ENCODE peak calls at places on chromosomes 1 and 21, in six cellular contexts. W is mammary epithelial cell; O is lower lobe of right lung; U is heart left ventricle; E is testis; M is CD8-positive, alpha-beta T cell. F is an unnamed sample.

GRCh38 chr21:42256316-42256715 is 37.4 kb downstream of the ABCG1 start:
- DNase-seq in U (no peak), O (no peak), W (no peak), M (no peak), E (no peak), F (no peak)

GRCh38 chr21:41961282-41961701 is 7.5 kb upstream of the C2CD2 start:
- DNase-seq in W (no peak), M (no peak), E (no peak), O (no peak), U (no peak), F (no peak)

GRCh38 chr21:15895142-15896106 is 165.6 kb downstream of the USP25 start:
- DNase-seq in O (no peak), W (no peak), E (no peak), U (no peak), M (no peak), F (peak; percentile 61)

GRCh38 chr1:211333906-211334305 is 7.3 kb downstream of the TRAF5 start:
- DNase-seq in W (no peak), O (no peak), U (no peak), M (no peak), E (no peak), F (no peak)

GRCh38 chr1:167297222-167298214 is 76.8 kb downstream of the POU2F1 start:
- DNase-seq in U (no peak), E (peak; percentile 19), M (no peak), O (no peak), W (no peak), F (no peak)

GRCh38 chr1:93056214-93056613 is 22.9 kb upstream of the MTF2 start:
- DNase-seq in M (no peak), E (no peak), O (no peak), W (peak; percentile 32), U (no peak), F (no peak)

GRCh38 chr1:209672705-209673630 is 2.2 kb upstream of the G0S2 start:
- DNase-seq in E (no peak), O (no peak), U (no peak), M (no peak), W (peak; percentile 90), F (no peak)

GRCh38 chr21:45575993-45576837 is 34.0 kb upstream of the SLC19A1 start:
- DNase-seq in E (no peak), M (no peak), W (no peak), U (no peak), O (peak; percentile 39), F (no peak)

GRCh38 chr1:64536217-64536835 is 66.4 kb downstream of the CACHD1 start:
- DNase-seq in E (no peak), O (no peak), M (no peak), W (no peak), U (no peak), F (no peak)

GRCh38 chr1:56070601-56071000 is 508.8 kb downstream of the PLPP3 start:
- DNase-seq in E (no peak), W (no peak), M (no peak), U (no peak), O (no peak), F (no peak)

GRCh38 chr1:24968941-24969585 is 39.0 kb upstream of the RUNX3 start:
- DNase-seq in W (peak; percentile 14), O (no peak), M (no peak), U (no peak), E (no peak), F (no peak)

GRCh38 chr1:225565845-225566244 is 87.1 kb downstream of the ENAH start:
- DNase-seq in U (no peak), M (no peak), W (no peak), E (peak; percentile 30), O (no peak), F (no peak)

GRCh38 chr1:92901699-92902405 is 59.4 kb downstream of the DIPK1A start:
- DNase-seq in M (no peak), U (no peak), O (peak; percentile 40), E (no peak), W (no peak), F (no peak)

GRCh38 chr1:107480548-107480947 is 339.7 kb downstream of the NTNG1 start:
- DNase-seq in O (no peak), M (no peak), E (peak; percentile 39), U (no peak), W (no peak), F (no peak)

GRCh38 chr1:187244623-187245022 is 415.9 kb downstream of the PLA2G4A start:
- DNase-seq in W (peak; percentile 54), E (peak; percentile 73), U (no peak), M (no peak), O (no peak), F (no peak)

DNA sequence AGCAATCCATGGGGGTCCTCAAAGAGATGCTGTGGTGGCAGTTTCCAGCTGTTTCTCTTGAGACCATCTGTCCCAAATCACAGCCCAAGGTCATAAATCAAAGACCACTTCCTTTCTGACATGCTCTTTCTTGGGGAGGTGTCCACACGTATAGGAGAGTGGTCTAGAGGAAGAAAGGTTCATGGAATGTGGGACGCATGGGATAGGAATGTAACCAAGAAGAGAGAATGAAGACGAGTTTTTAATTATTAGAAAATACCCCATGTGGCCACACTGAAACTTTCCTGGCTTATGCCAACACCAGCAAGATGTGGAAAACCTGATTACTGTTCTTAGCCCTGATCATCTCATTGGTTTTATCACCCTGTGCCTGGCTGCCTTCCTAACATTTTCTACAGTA is 124.2 kb upstream of the IFFO2 start:
- DNase-seq in M (no peak), E (no peak), W (no peak), U (no peak), O (no peak), F (no peak)
- H3K36me3 ChIP-seq in M (peaks cover 80% of the 10 kb centered on the region), E (no peaks in the 10 kb centered on the region), W (peaks cover 64% of the 10 kb centered on the region), U (peaks cover 4% of the 10 kb centered on the region), O (peaks cover 98% of the 10 kb centered on the region), F (peaks cover 3% of the 10 kb centered on the region)

GRCh38 chr1:6508876-6509602 is 17.6 kb upstream of the PLEKHG5 start:
- DNase-seq in M (no peak), O (no peak), U (no peak), E (no peak), W (no peak), F (no peak)
- TF ChIP-seq CTCF in M (no peak), O (no peak), U (no peak), E (no peak), W (no peak), F (no peak)

DNA sequence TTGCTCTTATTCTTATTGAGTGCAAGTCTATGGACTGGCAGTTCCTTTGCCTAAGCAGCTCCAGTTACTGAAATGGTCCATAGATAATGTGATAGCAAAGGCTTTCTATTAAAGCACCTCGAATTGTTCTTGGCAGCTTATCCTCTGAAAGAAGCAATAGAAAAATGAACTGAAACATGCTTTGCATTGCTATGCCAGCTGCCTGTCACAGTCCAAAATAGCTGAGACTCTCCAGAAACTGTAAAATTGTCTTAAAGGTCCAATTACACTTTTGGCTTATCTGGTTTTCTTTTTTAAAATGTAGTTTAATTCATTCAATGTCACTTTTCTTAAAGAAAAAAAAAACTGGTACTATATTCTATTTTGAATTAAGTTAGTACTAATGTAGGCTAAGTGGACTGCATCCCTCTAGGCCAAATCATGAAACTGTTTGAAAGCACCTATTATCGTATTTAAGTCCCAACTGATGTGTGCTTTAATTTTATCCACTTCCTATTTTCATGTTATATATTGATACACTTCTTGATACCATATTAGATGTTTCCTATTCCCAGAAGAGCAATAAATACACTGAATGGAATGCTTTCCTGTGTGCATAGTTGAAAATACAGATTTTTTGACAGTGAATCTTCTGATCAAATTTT is 208.0 kb upstream of the DEPDC1 start:
- DNase-seq in E (no peak), U (no peak), M (no peak), O (no peak), W (no peak), F (no peak)
- H3K36me3 ChIP-seq in E (no peaks in the 10 kb centered on the region), U (no peaks in the 10 kb centered on the region), M (no peaks in the 10 kb centered on the region), O (no peaks in the 10 kb centered on the region), W (no peaks in the 10 kb centered on the region), F (no peaks in the 10 kb centered on the region)

GRCh38 chr1:18486195-18486594 is 5.5 kb downstream of the KLHDC7A start:
- DNase-seq in U (no peak), M (no peak), O (no peak), E (no peak), W (no peak), F (no peak)
- TF ChIP-seq CTCF in U (no peak), M (no peak), O (no peak), E (no peak), W (no peak), F (peak; percentile 35)

GRCh38 chr1:54384471-54384870 is 21.7 kb downstream of the SSBP3 start:
- DNase-seq in M (no peak), U (no peak), W (no peak), O (no peak), E (no peak), F (no peak)

GRCh38 chr1:54381524-54381923 is 24.7 kb downstream of the SSBP3 start:
- DNase-seq in W (no peak), O (no peak), U (no peak), E (no peak), M (no peak), F (no peak)

GRCh38 chr1:54384921-54385726 is 21.1 kb downstream of the SSBP3 start:
- DNase-seq in M (no peak), U (no peak), O (no peak), W (no peak), E (no peak), F (no peak)

GRCh38 chr1:54390655-54391054 is 15.5 kb downstream of the SSBP3 start:
- DNase-seq in W (no peak), M (no peak), O (no peak), U (no peak), E (peak; percentile 50), F (no peak)

GRCh38 chr1:54385727-54386022 is 20.5 kb downstream of the SSBP3 start:
- DNase-seq in U (no peak), M (no peak), O (no peak), W (no peak), E (no peak), F (no peak)
- H3K36me3 ChIP-seq in U (no peaks in the 10 kb centered on the region), M (no peaks in the 10 kb centered on the region), O (peaks cover 15% of the 10 kb centered on the region), W (no peaks in the 10 kb centered on the region), E (no peaks in the 10 kb centered on the region), F (no peaks in the 10 kb centered on the region)

GRCh38 chr1:82079607-82080006 is 278.9 kb downstream of the ADGRL2 start:
- DNase-seq in E (no peak), U (no peak), O (no peak), M (no peak), W (no peak), F (no peak)
- TF ChIP-seq CTCF in E (no peak), U (no peak), O (no peak), M (no peak), W (no peak), F (no peak)

DNA sequence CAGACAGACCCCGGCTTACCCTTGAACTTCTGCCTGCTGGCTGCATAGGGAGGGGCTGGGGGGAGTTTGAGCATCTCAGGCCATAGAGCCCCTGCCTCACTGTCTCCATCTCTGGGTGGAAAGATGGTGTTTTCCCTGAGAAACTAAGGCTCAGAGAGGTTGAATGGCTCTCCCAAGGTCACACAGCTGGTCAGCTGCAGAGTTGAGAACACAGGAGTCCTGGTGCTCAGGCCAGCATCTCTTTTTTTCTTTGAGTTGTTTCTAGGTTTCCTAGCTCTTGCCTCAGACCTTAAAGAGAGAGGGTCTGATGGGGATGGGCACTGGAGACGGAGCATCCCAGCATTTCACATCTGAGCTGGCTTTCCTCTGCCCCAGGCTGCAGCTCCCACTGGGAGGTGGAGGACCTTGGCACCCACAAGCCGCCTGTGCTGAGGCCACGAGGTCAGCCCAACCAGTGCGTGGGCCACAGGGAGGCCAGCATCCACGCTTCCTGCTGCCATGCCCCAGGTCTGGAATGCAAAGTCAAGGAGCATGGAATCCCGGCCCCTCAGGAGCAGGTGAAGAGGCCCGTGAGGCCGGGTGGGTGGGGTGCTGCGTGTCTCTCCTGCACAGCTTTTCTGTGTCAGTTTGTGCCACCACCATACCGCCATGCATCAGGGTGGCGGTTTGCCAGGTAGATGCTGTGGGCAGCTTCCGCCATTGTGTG is 21.8 kb downstream of the PCSK9 start:
- DNase-seq in M (no peak), W (no peak), O (no peak), U (no peak), E (no peak), F (no peak)
- H3K36me3 ChIP-seq in M (no peaks in the 10 kb centered on the region), W (peaks cover 7% of the 10 kb centered on the region), O (peaks cover 5% of the 10 kb centered on the region), U (no peaks in the 10 kb centered on the region), E (no peaks in the 10 kb centered on the region), F (no peaks in the 10 kb centered on the region)

GRCh38 chr1:33473900-33474299 is 1.5 kb downstream of the ZSCAN20 start:
- DNase-seq in O (no peak), W (no peak), E (no peak), U (peak; percentile 51), M (no peak), F (no peak)
- TF ChIP-seq CTCF in O (no peak), W (no peak), E (no peak), U (no peak), M (no peak), F (no peak)

F was measured in kidney epithelial cell.